ENCODE peak calls at places on chromosome 20, in eight cellular contexts. G, Q, L, S, Z, T, H and B are unnamed samples.

GRCh38 chr20:43658723-43659419 is 8.0 kb upstream of the MYBL2 start:
- DNase-seq in G (no peak), H (no peak), Z (no peak), Q (no peak), S (peak; percentile 48), T (no peak), L (no peak), B (no peak)

GRCh38 chr20:53739799-53740785 is 146.5 kb upstream of the ZNF217 start:
- DNase-seq in H (no peak), G (peak; percentile 39), Z (no peak), L (no peak), Q (no peak), S (no peak), T (no peak), B (peak; percentile 62)

GRCh38 chr20:36098364-36098763 is 56.2 kb upstream of the EPB41L1 start:
- DNase-seq in S (no peak), H (no peak), T (no peak), Z (peak; percentile 28), G (peak; percentile 89), Q (peak; percentile 64), L (no peak), B (peak; percentile 47)

GRCh38 chr20:11726021-11726420 is 191.7 kb upstream of the BTBD3 start:
- DNase-seq in Z (no peak), Q (no peak), L (no peak), G (no peak), H (no peak), T (no peak), S (no peak), B (no peak)

GRCh38 chr20:36908603-36909002 is 32.7 kb downstream of the TLDC2 start:
- DNase-seq in S (no peak), T (no peak), G (no peak), L (no peak), H (peak; percentile 38), Q (no peak), Z (no peak), B (no peak)

GRCh38 chr20:37913563-37914366 is 10.8 kb downstream of the VSTM2L start:
- DNase-seq in S (peak; percentile 64), Q (no peak), G (no peak), T (no peak), Z (no peak), H (no peak), L (no peak), B (no peak)

GRCh38 chr20:22312744-22313346 is 271.5 kb downstream of the FOXA2 start:
- DNase-seq in G (peak; percentile 55), Q (no peak), S (peak; percentile 72), L (no peak), T (no peak), H (peak; percentile 4), Z (peak; percentile 9), B (peak; percentile 32)

GRCh38 chr20:25361287-25361683 is 29.4 kb downstream of the ABHD12 start:
- DNase-seq in G (peak; percentile 55), Q (no peak), H (peak; percentile 9), Z (no peak), L (no peak), S (no peak), T (no peak), B (no peak)

GRCh38 chr20:25364180-25364788 is 26.4 kb downstream of the ABHD12 start:
- DNase-seq in Q (no peak), T (no peak), Z (no peak), S (peak; percentile 19), L (no peak), H (peak; percentile 15), G (peak; percentile 15), B (no peak)

GRCh38 chr20:52783769-52784168 is 188.4 kb upstream of the TSHZ2 start:
- DNase-seq in Z (no peak), H (no peak), G (no peak), L (no peak), T (no peak), S (peak; percentile 82), Q (no peak), B (no peak)

GRCh38 chr20:47348539-47349142 is 7.9 kb downstream of the ZMYND8 start:
- DNase-seq in S (peak; percentile 67), Q (no peak), G (no peak), T (no peak), H (no peak), Z (no peak), L (no peak), B (peak; percentile 40)

GRCh38 chr20:7708782-7709181 is 231.5 kb downstream of the HAO1 start:
- DNase-seq in H (no peak), L (no peak), T (no peak), G (no peak), Q (no peak), S (no peak), Z (no peak), B (no peak)

GRCh38 chr20:47220161-47220582 is 136.3 kb downstream of the ZMYND8 start:
- DNase-seq in Q (no peak), T (no peak), Z (no peak), G (peak; percentile 60), S (peak; percentile 87), H (no peak), L (peak; percentile 43), B (peak; percentile 22)

GRCh38 chr20:19427913-19428800 is 215.7 kb downstream of the SLC24A3 start:
- DNase-seq in G (no peak), L (no peak), H (no peak), T (no peak), Q (no peak), Z (no peak), S (no peak), B (no peak)
- H3K4me3 ChIP-seq in G (no peak overlapping the region), L (peak overlapping the region; percentile 39), H (no peak overlapping the region), T (no peak overlapping the region), Q (no peak overlapping the region), Z (no peak overlapping the region), S (no peak overlapping the region), B (no peak overlapping the region)

GRCh38 chr20:3758566-3758965 is 9.0 kb downstream of the ADISSP start:
- DNase-seq in Q (no peak), H (no peak), L (no peak), G (no peak), Z (peak; percentile 57), S (peak; percentile 26), T (no peak), B (no peak)
- TF ChIP-seq CTCF in Q (no peak), H (no peak), L (no peak), G (no peak), Z (no peak), S (no peak), T (no peak), B (no peak)

DNA sequence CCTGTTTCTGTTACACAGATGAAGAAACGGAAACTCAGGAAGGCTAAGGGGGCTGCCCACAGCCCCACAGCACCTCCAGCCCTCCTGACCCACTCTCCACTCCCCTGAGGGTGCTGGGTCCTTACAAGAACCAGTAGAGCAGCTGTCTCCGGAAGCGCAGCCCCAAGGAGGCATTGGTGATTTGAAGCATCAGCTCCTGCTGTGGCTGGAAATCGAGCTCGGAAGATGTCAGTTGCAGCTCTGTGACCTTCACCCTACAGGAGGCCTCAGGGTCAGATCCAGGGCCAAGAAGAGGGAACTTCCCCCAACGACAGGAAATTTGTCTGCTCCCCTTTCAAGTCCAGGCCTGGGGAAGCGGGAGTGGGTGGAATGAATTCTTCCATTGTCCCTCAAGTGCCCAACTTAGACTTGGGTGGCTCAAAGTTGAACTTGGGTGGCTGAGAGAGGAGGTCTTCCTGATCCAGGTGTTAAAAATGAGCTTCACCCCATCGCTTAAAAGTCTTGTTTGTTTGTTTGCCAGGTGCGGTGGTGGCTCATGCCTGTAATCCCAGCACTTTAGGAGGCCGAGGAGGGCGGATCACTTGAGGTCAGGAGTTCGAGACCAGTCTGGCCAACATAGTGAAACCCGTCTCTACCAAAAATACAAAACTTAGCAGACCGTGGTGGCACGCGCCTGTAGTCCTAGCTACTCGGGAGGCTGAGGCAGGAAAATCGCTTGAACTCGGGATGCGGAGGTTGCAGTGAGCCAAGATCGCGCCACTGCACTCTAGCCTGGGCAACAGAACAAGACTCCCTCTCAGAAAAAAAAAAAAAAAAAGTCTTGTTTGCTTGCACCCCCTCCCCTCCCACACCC is 1.9 kb downstream of the PLTP start:
- DNase-seq in S (no peak), Z (no peak), Q (no peak), L (no peak), T (no peak), H (no peak), G (no peak), B (no peak)
- H3K4me3 ChIP-seq in S (peak overlapping the region; percentile 69), Z (peak overlapping the region; percentile 61), Q (peak overlapping the region; percentile 40), L (peak overlapping the region; percentile 65), T (no peak overlapping the region), H (peak overlapping the region; percentile 46), G (no peak overlapping the region), B (peak overlapping the region; percentile 52)

GRCh38 chr20:59701236-59701635 is 96.9 kb downstream of the PHACTR3 start:
- DNase-seq in H (no peak), Z (no peak), T (no peak), G (no peak), S (no peak), Q (no peak), L (no peak), B (no peak)

GRCh38 chr20:59693587-59693986 is 89.2 kb downstream of the PHACTR3 start:
- DNase-seq in Z (no peak), T (no peak), S (no peak), L (no peak), Q (no peak), H (no peak), G (no peak), B (no peak)

GRCh38 chr20:59698598-59698997 is 94.3 kb downstream of the PHACTR3 start:
- DNase-seq in T (no peak), S (no peak), G (no peak), L (no peak), H (no peak), Q (no peak), Z (no peak), B (no peak)

GRCh38 chr20:59696476-59696875 is 92.1 kb downstream of the PHACTR3 start:
- DNase-seq in T (no peak), Z (no peak), G (no peak), S (no peak), Q (no peak), L (no peak), H (no peak), B (no peak)

GRCh38 chr20:59697082-59697481 is 92.7 kb downstream of the PHACTR3 start:
- DNase-seq in T (no peak), G (no peak), L (no peak), Z (no peak), Q (no peak), H (no peak), S (no peak), B (no peak)
- TF ChIP-seq CTCF in T (no peak), G (no peak), L (no peak), Z (no peak), Q (no peak), H (no peak), S (no peak), B (no peak)

DNA sequence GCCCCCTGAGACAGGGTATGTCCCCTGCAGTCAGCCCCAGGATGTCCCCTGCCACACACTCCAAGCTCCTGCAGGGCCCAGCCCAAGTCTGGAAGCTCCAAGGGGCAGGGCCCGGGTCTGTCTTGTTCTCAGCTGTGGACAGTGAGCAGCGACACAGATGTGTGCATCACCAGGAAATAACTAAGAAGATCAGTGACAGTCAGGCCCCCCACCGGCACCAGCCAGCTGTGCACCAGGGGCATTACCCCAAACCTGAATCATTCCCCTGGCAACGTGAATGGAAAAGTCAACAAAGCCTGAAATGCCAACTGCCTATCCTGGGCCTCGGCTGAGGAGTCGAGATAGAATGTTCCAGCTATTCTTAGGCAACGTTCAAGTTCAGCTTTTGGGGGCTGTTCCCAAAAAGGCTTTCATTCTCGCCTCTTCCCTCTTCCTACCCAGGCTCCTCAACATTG is 105.0 kb downstream of the PREX1 start:
- DNase-seq in S (no peak), L (no peak), Q (peak; percentile 60), G (peak; percentile 69), H (peak; percentile 65), T (no peak), Z (no peak), B (peak; percentile 41)
- H3K4me3 ChIP-seq in S (no peak overlapping the region), L (no peak overlapping the region), Q (no peak overlapping the region), G (no peak overlapping the region), H (no peak overlapping the region), T (no peak overlapping the region), Z (no peak overlapping the region), B (no peak overlapping the region)